ENCODE peak calls at places on chromosomes 5 and 9, in seven cellular contexts. I, Y, G, K, C, U and O are unnamed samples.

GRCh38 chr5:145246961-145247744 is 588.0 kb downstream of the PRELID2 start:
- DNase-seq in I (peak; percentile 39), Y (no peak), G (no peak), K (no peak), C (no peak), U (no peak), O (no peak)

GRCh38 chr9:38022995-38023394 is 46.0 kb downstream of the SHB start:
- DNase-seq in I (no peak), Y (peak; percentile 73), G (peak; percentile 85), K (no peak), C (no peak), U (peak; percentile 82), O (no peak)

GRCh38 chr9:135448570-135449180 is 30.9 kb upstream of the PPP1R26 start:
- DNase-seq in I (peak; percentile 8), Y (no peak), G (no peak), K (no peak), C (no peak), U (no peak), O (no peak)

GRCh38 chr9:3698531-3698930 is 172.7 kb upstream of the RFX3 start:
- DNase-seq in I (no peak), Y (no peak), G (peak; percentile 20), K (no peak), C (no peak), U (no peak), O (no peak)

GRCh38 chr9:95091971-95092320 is 225.6 kb downstream of the FANCC start:
- DNase-seq in I (peak; percentile 44), Y (no peak), G (no peak), K (no peak), C (no peak), U (no peak), O (no peak)

GRCh38 chr9:7313389-7313788 is 486.2 kb downstream of the DMAC1 start:
- DNase-seq in I (no peak), Y (no peak), G (no peak), K (no peak), C (peak; percentile 7), U (no peak), O (no peak)

GRCh38 chr5:68924490-68925145 is 169.2 kb upstream of the SLC30A5 start:
- DNase-seq in I (peak; percentile 41), Y (no peak), G (no peak), K (no peak), C (no peak), U (no peak), O (peak; percentile 46)

GRCh38 chr5:143495823-143496275 is 92.4 kb upstream of the NR3C1 start:
- DNase-seq in I (peak; percentile 81), Y (no peak), G (no peak), K (no peak), C (no peak), U (no peak), O (peak; percentile 63)

GRCh38 chr9:88957526-88957925 is 33.7 kb upstream of the S1PR3 start:
- DNase-seq in I (no peak), Y (no peak), G (no peak), K (no peak), C (no peak), U (no peak), O (no peak)

GRCh38 chr9:99828417-99829176 is 6.9 kb downstream of the NR4A3 start:
- DNase-seq in I (no peak), Y (peak; percentile 65), G (peak; percentile 9), K (no peak), C (no peak), U (no peak), O (no peak)

GRCh38 chr5:59187772-59188347 is 605.0 kb downstream of the RAB3C start:
- DNase-seq in I (peak; percentile 72), Y (no peak), G (no peak), K (no peak), C (no peak), U (no peak), O (peak; percentile 50)

GRCh38 chr5:126100767-126101166 is 322.4 kb upstream of the GRAMD2B start:
- DNase-seq in I (no peak), Y (no peak), G (no peak), K (peak; percentile 8), C (no peak), U (no peak), O (no peak)

GRCh38 chr9:128082173-128082572 is 14.1 kb downstream of the SLC25A25 start:
- DNase-seq in I (no peak), Y (no peak), G (peak; percentile 75), K (peak; percentile 51), C (no peak), U (no peak), O (no peak)

GRCh38 chr9:136205707-136205992 is 722 bp upstream of the LHX3 start:
- DNase-seq in I (no peak), Y (no peak), G (no peak), K (no peak), C (no peak), U (no peak), O (no peak)

GRCh38 chr5:17148481-17148880 is 69.0 kb upstream of the BASP1 start:
- DNase-seq in I (peak; percentile 56), Y (no peak), G (no peak), K (no peak), C (no peak), U (no peak), O (no peak)

GRCh38 chr9:87375397-87376073 is 122.1 kb upstream of the DAPK1 start:
- DNase-seq in I (no peak), Y (no peak), G (no peak), K (no peak), C (no peak), U (no peak), O (peak; percentile 18)

GRCh38 chr5:139146809-139147742 is 51.1 kb downstream of the SIL1 start:
- DNase-seq in I (no peak), Y (no peak), G (no peak), K (no peak), C (no peak), U (no peak), O (no peak)

GRCh38 chr5:59035681-59036080 is 452.8 kb downstream of the RAB3C start:
- DNase-seq in I (no peak), Y (no peak), G (no peak), K (no peak), C (no peak), U (no peak), O (no peak)

GRCh38 chr5:127561254-127561653 is 43.8 kb downstream of the PRRC1 start:
- DNase-seq in I (peak; percentile 77), Y (no peak), G (no peak), K (no peak), C (no peak), U (no peak), O (peak; percentile 55)

GRCh38 chr5:112339761-112340160 is 79.3 kb downstream of the EPB41L4A start:
- DNase-seq in I (no peak), Y (no peak), G (no peak), K (no peak), C (no peak), U (no peak), O (no peak)

GRCh38 chr5:3122216-3122615 is 370.7 kb upstream of the IRX2 start:
- DNase-seq in I (no peak), Y (no peak), G (no peak), K (no peak), C (no peak), U (no peak), O (no peak)

GRCh38 chr9:93001036-93001435 is 53.7 kb downstream of the FGD3 start:
- DNase-seq in I (no peak), Y (no peak), G (no peak), K (no peak), C (no peak), U (no peak), O (no peak)

GRCh38 chr9:93005876-93006275 is 52.6 kb upstream of the SUSD3 start:
- DNase-seq in I (no peak), Y (no peak), G (no peak), K (no peak), C (no peak), U (no peak), O (no peak)

GRCh38 chr9:93003552-93004407 is 54.7 kb upstream of the SUSD3 start:
- DNase-seq in I (peak; percentile 22), Y (peak; percentile 87), G (peak; percentile 96), K (peak; percentile 73), C (peak; percentile 77), U (peak; percentile 71), O (peak; percentile 23)

GRCh38 chr9:93004561-93004960 is 53.9 kb upstream of the SUSD3 start:
- DNase-seq in I (no peak), Y (no peak), G (peak; percentile 69), K (no peak), C (no peak), U (no peak), O (no peak)

GRCh38 chr9:93002700-93003099 is 55.4 kb downstream of the FGD3 start:
- DNase-seq in I (no peak), Y (no peak), G (no peak), K (no peak), C (no peak), U (no peak), O (no peak)
- TF ChIP-seq CTCF in I (no peak), Y (no peak), G (no peak), K (no peak), C (no peak), U (no peak), O (no peak)

GRCh38 chr9:117412841-117413240 is 2.0 kb downstream of the ASTN2 start:
- DNase-seq in I (no peak), Y (no peak), G (no peak), K (no peak), C (no peak), U (no peak), O (no peak)
- H3K4me3 ChIP-seq in I (no peak overlapping the region), Y (no peak overlapping the region), G (no peak overlapping the region), K (no peak overlapping the region), C (no peak overlapping the region), U (peak overlapping the region; percentile 65), O (no peak overlapping the region)

GRCh38 chr5:132228241-132229035 is 785 bp upstream of the P4HA2 start:
- DNase-seq in I (no peak), Y (peak; percentile 45), G (no peak), K (no peak), C (no peak), U (no peak), O (no peak)
- TF ChIP-seq CTCF in I (no peak), Y (no peak), G (no peak), K (no peak), C (no peak), U (no peak), O (peak; percentile 15)

GRCh38 chr5:89441965-89442364 is 559.0 kb upstream of the MEF2C start:
- DNase-seq in I (no peak), Y (no peak), G (no peak), K (no peak), C (no peak), U (no peak), O (no peak)

GRCh38 chr5:89437450-89438435 is 554.8 kb upstream of the MEF2C start:
- DNase-seq in I (no peak), Y (no peak), G (no peak), K (no peak), C (no peak), U (no peak), O (peak; percentile 48)

GRCh38 chr5:89435347-89435746 is 552.4 kb upstream of the MEF2C start:
- DNase-seq in I (no peak), Y (no peak), G (no peak), K (no peak), C (no peak), U (no peak), O (no peak)

GRCh38 chr5:89440670-89441069 is 557.7 kb upstream of the MEF2C start:
- DNase-seq in I (no peak), Y (no peak), G (no peak), K (no peak), C (no peak), U (no peak), O (no peak)

DNA sequence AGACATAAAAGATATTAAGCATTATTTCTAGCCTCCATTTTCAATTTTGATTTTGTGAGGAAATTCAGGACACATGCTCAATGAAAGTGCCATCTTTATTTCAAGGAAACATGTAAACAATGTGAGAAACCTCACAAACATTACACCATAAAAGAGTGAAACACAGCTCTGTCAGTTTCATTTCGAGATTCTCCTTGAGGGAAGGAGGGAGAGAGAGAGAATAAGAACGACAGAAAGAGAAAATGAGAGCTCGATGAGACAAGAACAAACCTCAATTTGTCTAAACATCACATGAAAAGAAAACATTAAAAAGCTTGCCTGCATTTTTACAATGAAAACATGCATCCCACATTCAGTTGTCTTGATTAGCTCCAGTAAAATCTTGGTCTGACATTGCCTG is 553.5 kb upstream of the MEF2C start:
- DNase-seq in I (no peak), Y (no peak), G (no peak), K (no peak), C (no peak), U (no peak), O (no peak)
- H3K4me3 ChIP-seq in I (no peak overlapping the region), Y (no peak overlapping the region), G (no peak overlapping the region), K (no peak overlapping the region), C (no peak overlapping the region), U (no peak overlapping the region), O (no peak overlapping the region)